ENCODE peak calls at places on chromosome X, in five cellular contexts. Q, Z, I, E and X are unnamed samples.

GRCh38 chrX:44970709-44971108 is 97.7 kb downstream of the KDM6A start:
- DNase-seq in Q (no peak), Z (no peak), I (no peak), E (no peak), X (no peak)

GRCh38 chrX:40109288-40110008 is 11.7 kb upstream of the BCOR start:
- DNase-seq in Q (no peak), Z (no peak), I (peak), E (no peak), X (peak)

GRCh38 chrX:2694868-2695267 is 3.8 kb downstream of the CD99 start:
- DNase-seq in Q (no peak), Z (no peak), I (no peak), E (no peak), X (no peak)

GRCh38 chrX:115413246-115413878 is 123.8 kb downstream of the LUZP4 start:
- DNase-seq in Q (no peak), Z (no peak), I (no peak), E (no peak), X (no peak)

GRCh38 chrX:97315939-97316338 is 432.2 kb downstream of the RPA4 start:
- DNase-seq in Q (no peak), Z (no peak), I (no peak), E (no peak), X (no peak)

GRCh38 chrX:72141372-72142004 is 9.8 kb upstream of the RTL5 start:
- DNase-seq in Q (no peak), Z (no peak), I (no peak), E (no peak), X (no peak)

GRCh38 chrX:7146703-7147430 is 645 bp upstream of the STS start:
- DNase-seq in Q (no peak), Z (no peak), I (no peak), E (no peak), X (no peak)

GRCh38 chrX:137198040-137198439 is 164.2 kb upstream of the GPR101 start:
- DNase-seq in Q (no peak), Z (no peak), I (no peak), E (no peak), X (no peak)

GRCh38 chrX:117895418-117895817 is 221.2 kb downstream of the KLHL13 start:
- DNase-seq in Q (no peak), Z (no peak), I (no peak), E (no peak), X (no peak)

GRCh38 chrX:48475295-48475694 is 704 bp upstream of the FTSJ1 start:
- DNase-seq in Q (no peak), Z (no peak), I (no peak), E (no peak), X (peak)

GRCh38 chrX:153854702-153855101 is 24.4 kb upstream of the PDZD4 start:
- DNase-seq in Q (no peak), Z (no peak), I (no peak), E (no peak), X (no peak)

GRCh38 chrX:73478961-73479360 is 32.1 kb downstream of the CDX4 start:
- DNase-seq in Q (no peak), Z (no peak), I (no peak), E (no peak), X (no peak)

GRCh38 chrX:17592117-17592516 is 145.2 kb upstream of the SCML1 start:
- DNase-seq in Q (no peak), Z (peak), I (no peak), E (no peak), X (no peak)

GRCh38 chrX:154607370-154607769 is 11.7 kb downstream of the CTAG1B start:
- DNase-seq in Q (no peak), Z (no peak), I (no peak), E (no peak), X (no peak)

GRCh38 chrX:23616361-23616760 is 50.9 kb upstream of the PRDX4 start:
- DNase-seq in Q (peak), Z (peak), I (no peak), E (peak), X (peak)

GRCh38 chrX:70087857-70088256 is 25.6 kb downstream of the OTUD6A start:
- DNase-seq in Q (peak), Z (peak), I (no peak), E (no peak), X (no peak)

GRCh38 chrX:110045421-110045820 is 42.5 kb downstream of the TMEM164 start:
- DNase-seq in Q (no peak), Z (no peak), I (no peak), E (no peak), X (no peak)

GRCh38 chrX:107978707-107979307 is 3.4 kb downstream of the TEX13B start:
- DNase-seq in Q (peak), Z (peak), I (no peak), E (peak), X (peak)

GRCh38 chrX:107684956-107685385 is 56.7 kb downstream of the PRPS1 start:
- DNase-seq in Q (peak), Z (no peak), I (no peak), E (peak), X (no peak)

GRCh38 chrX:131910565-131910964 is 112.5 kb upstream of the STK26 start:
- DNase-seq in Q (no peak), Z (no peak), I (no peak), E (no peak), X (no peak)

GRCh38 chrX:104113237-104113965 is 1.1 kb downstream of the ZCCHC18 start:
- DNase-seq in Q (no peak), Z (peak), I (peak), E (peak), X (no peak)

GRCh38 chrX:107123750-107124149 is 5.1 kb upstream of the RBM41 start:
- DNase-seq in Q (no peak), Z (no peak), I (no peak), E (no peak), X (peak)

GRCh38 chrX:23902419-23902818 is 5.3 kb downstream of the APOO start:
- DNase-seq in Q (peak), Z (peak), I (no peak), E (peak), X (peak)

GRCh38 chrX:39158801-39159657 is 357.8 kb downstream of the MID1IP1 start:
- DNase-seq in Q (no peak), Z (no peak), I (no peak), E (no peak), X (no peak)

GRCh38 chrX:136192839-136193414 is 45.6 kb downstream of the FHL1 start:
- DNase-seq in Q (no peak), Z (peak), I (no peak), E (no peak), X (no peak)